ENCODE peak calls at places on chromosomes 6 and 20, in eight cellular contexts. One of them, this sample, is unnamed.

GRCh38 chr6:2853766-2854393 is 12.2 kb upstream of the SERPINB1 start:
- DNase-seq in germinal center: peak
- DNase-seq in neural crest cell: no peak
- DNase-seq in EH: peak
- DNase-seq in HT-29: peak
- DNase-seq in NCI-H1092: no peak
- DNase-seq in DMS 273 treated with DMSO at 0.1 percent for 48 hours: no peak
- DNase-seq in hypothalamus: no peak
- DNase-seq in this sample: peak

GRCh38 chr6:24495516-24495847 is 713 bp downstream of the ALDH5A1 start:
- DNase-seq in germinal center: peak
- DNase-seq in neural crest cell: peak
- DNase-seq in EH: peak
- DNase-seq in HT-29: peak
- DNase-seq in NCI-H1092: no peak
- DNase-seq in DMS 273 treated with DMSO at 0.1 percent for 48 hours: no peak
- DNase-seq in hypothalamus: no peak
- DNase-seq in this sample: peak

GRCh38 chr6:31908791-31909190 is 6.9 kb upstream of the ZBTB12 start:
- DNase-seq in germinal center: no peak
- DNase-seq in neural crest cell: no peak
- DNase-seq in EH: peak
- DNase-seq in HT-29: no peak
- DNase-seq in NCI-H1092: no peak
- DNase-seq in DMS 273 treated with DMSO at 0.1 percent for 48 hours: no peak
- DNase-seq in hypothalamus: no peak
- DNase-seq in this sample: no peak

GRCh38 chr6:134589512-134589911 is 271.6 kb upstream of the SGK1 start:
- DNase-seq in germinal center: no peak
- DNase-seq in neural crest cell: no peak
- DNase-seq in EH: peak
- DNase-seq in HT-29: no peak
- DNase-seq in NCI-H1092: no peak
- DNase-seq in DMS 273 treated with DMSO at 0.1 percent for 48 hours: no peak
- DNase-seq in hypothalamus: no peak
- DNase-seq in this sample: no peak

GRCh38 chr6:12419626-12420272 is 129.6 kb downstream of the EDN1 start:
- DNase-seq in germinal center: no peak
- DNase-seq in neural crest cell: no peak
- DNase-seq in EH: no peak
- DNase-seq in HT-29: peak
- DNase-seq in NCI-H1092: no peak
- DNase-seq in DMS 273 treated with DMSO at 0.1 percent for 48 hours: no peak
- DNase-seq in hypothalamus: no peak
- DNase-seq in this sample: no peak

GRCh38 chr20:24135786-24136185 is 147.2 kb upstream of the GGTLC1 start:
- DNase-seq in germinal center: no peak
- DNase-seq in neural crest cell: no peak
- DNase-seq in EH: no peak
- DNase-seq in HT-29: no peak
- DNase-seq in NCI-H1092: no peak
- DNase-seq in DMS 273 treated with DMSO at 0.1 percent for 48 hours: no peak
- DNase-seq in hypothalamus: no peak
- DNase-seq in this sample: no peak

GRCh38 chr6:38389875-38390274 is 249.9 kb downstream of the BTBD9 start:
- DNase-seq in germinal center: no peak
- DNase-seq in neural crest cell: no peak
- DNase-seq in EH: no peak
- DNase-seq in HT-29: no peak
- DNase-seq in NCI-H1092: no peak
- DNase-seq in DMS 273 treated with DMSO at 0.1 percent for 48 hours: no peak
- DNase-seq in hypothalamus: no peak
- DNase-seq in this sample: no peak

GRCh38 chr20:13402171-13402760 is 181.2 kb downstream of the ISM1 start:
- DNase-seq in germinal center: no peak
- DNase-seq in neural crest cell: no peak
- DNase-seq in EH: no peak
- DNase-seq in HT-29: no peak
- DNase-seq in NCI-H1092: no peak
- DNase-seq in DMS 273 treated with DMSO at 0.1 percent for 48 hours: no peak
- DNase-seq in hypothalamus: no peak
- DNase-seq in this sample: no peak

GRCh38 chr20:13141541-13141940 is 79.5 kb upstream of the ISM1 start:
- DNase-seq in germinal center: no peak
- DNase-seq in neural crest cell: no peak
- DNase-seq in EH: no peak
- DNase-seq in HT-29: no peak
- DNase-seq in NCI-H1092: peak
- DNase-seq in DMS 273 treated with DMSO at 0.1 percent for 48 hours: no peak
- DNase-seq in hypothalamus: no peak
- DNase-seq in this sample: no peak

GRCh38 chr20:6269163-6269873 is 146.5 kb upstream of the FERMT1 start:
- DNase-seq in germinal center: no peak
- DNase-seq in neural crest cell: no peak
- DNase-seq in EH: no peak
- DNase-seq in HT-29: no peak
- DNase-seq in NCI-H1092: no peak
- DNase-seq in DMS 273 treated with DMSO at 0.1 percent for 48 hours: no peak
- DNase-seq in hypothalamus: no peak
- DNase-seq in this sample: peak

GRCh38 chr6:116928667-116929066 is 51.6 kb downstream of the RFX6 start:
- DNase-seq in germinal center: no peak
- DNase-seq in neural crest cell: no peak
- DNase-seq in EH: no peak
- DNase-seq in HT-29: no peak
- DNase-seq in NCI-H1092: no peak
- DNase-seq in DMS 273 treated with DMSO at 0.1 percent for 48 hours: no peak
- DNase-seq in hypothalamus: no peak
- DNase-seq in this sample: no peak

GRCh38 chr6:37168809-37169457 is 1.0 kb upstream of the PIM1 start:
- DNase-seq in germinal center: peak
- DNase-seq in neural crest cell: no peak
- DNase-seq in EH: peak
- DNase-seq in HT-29: peak
- DNase-seq in NCI-H1092: peak
- DNase-seq in DMS 273 treated with DMSO at 0.1 percent for 48 hours: peak
- DNase-seq in hypothalamus: peak
- DNase-seq in this sample: peak

GRCh38 chr20:18195931-18196330 is 58.3 kb downstream of the KAT14 start:
- DNase-seq in germinal center: no peak
- DNase-seq in neural crest cell: no peak
- DNase-seq in EH: no peak
- DNase-seq in HT-29: no peak
- DNase-seq in NCI-H1092: no peak
- DNase-seq in DMS 273 treated with DMSO at 0.1 percent for 48 hours: no peak
- DNase-seq in hypothalamus: no peak
- DNase-seq in this sample: no peak

GRCh38 chr20:57622579-57623381 is 2.6 kb upstream of the ZBP1 start:
- DNase-seq in germinal center: peak
- DNase-seq in neural crest cell: peak
- DNase-seq in EH: peak
- DNase-seq in HT-29: peak
- DNase-seq in NCI-H1092: peak
- DNase-seq in DMS 273 treated with DMSO at 0.1 percent for 48 hours: peak
- DNase-seq in hypothalamus: no peak
- DNase-seq in this sample: peak

This sample was measured in NCI-H146.